ENCODE peak calls at places on chromosome 19, in four cellular contexts. R is OCI-LY7, X is choroid plexus epithelial cell, U is retinal pigment epithelial cell. S is an unnamed sample.

GRCh38 chr19:28883241-28883693 is 329.7 kb downstream of the UQCRFS1 start:
- DNase-seq in U (no peak), X (peak; percentile 40), R (no peak), S (peak; percentile 13)

GRCh38 chr19:10871711-10872550 is 578 bp downstream of the CARM1 start:
- DNase-seq in U (no peak), X (no peak), R (peak; percentile 54), S (no peak)

GRCh38 chr19:54460230-54461005 is 3.2 kb downstream of the LENG9 start:
- DNase-seq in U (no peak), X (no peak), R (no peak), S (no peak)

GRCh38 chr19:9586764-9587163 is 2.5 kb upstream of the ZNF121 start:
- DNase-seq in X (peak; percentile 81), R (peak; percentile 78), U (no peak), S (peak; percentile 29)

GRCh38 chr19:56507446-56508281 is at the start of gene ZNF471:
- DNase-seq in X (peak; percentile 99), R (no peak), U (peak; percentile 96), S (peak; percentile 96)

GRCh38 chr19:42368765-42369164 is 21.3 kb downstream of the CNFN start:
- DNase-seq in X (no peak), U (no peak), R (no peak), S (no peak)

GRCh38 chr19:47994209-47994802 is at the start of gene ELSPBP1:
- DNase-seq in U (no peak), R (no peak), X (no peak), S (no peak)

GRCh38 chr19:55675661-55676354 is 782 bp downstream of the EPN1 start:
- DNase-seq in X (no peak), U (no peak), R (peak; percentile 28), S (no peak)

GRCh38 chr19:7942981-7943443 is 454 bp downstream of the TIMM44 start:
- DNase-seq in R (peak; percentile 32), X (no peak), U (no peak), S (no peak)

GRCh38 chr19:5403968-5404640 is 51.1 kb upstream of the ZNRF4 start:
- DNase-seq in R (peak; percentile 73), U (peak; percentile 39), X (peak; percentile 92), S (peak; percentile 84)

GRCh38 chr19:29329460-29330134 is 116.6 kb upstream of the UQCRFS1 start:
- DNase-seq in X (no peak), U (no peak), R (peak; percentile 33), S (no peak)

GRCh38 chr19:44731081-44731480 is 17.4 kb upstream of the BCL3 start:
- DNase-seq in R (no peak), U (no peak), X (no peak), S (no peak)

GRCh38 chr19:48780684-48781391 is 25.5 kb downstream of the FGF21 start:
- DNase-seq in X (peak; percentile 50), U (no peak), R (no peak), S (no peak)

GRCh38 chr19:22595918-22596341 is 38.2 kb upstream of the ZNF492 start:
- DNase-seq in X (no peak), R (no peak), U (no peak), S (no peak)

GRCh38 chr19:3420909-3421619 is 54.7 kb downstream of the NFIC start:
- DNase-seq in X (no peak), R (no peak), U (no peak), S (no peak)

GRCh38 chr19:48393559-48394330 is at the start of gene GRIN2D:
- DNase-seq in U (no peak), R (peak; percentile 18), X (peak; percentile 51), S (no peak)

GRCh38 chr19:3187662-3188511 is 2.2 kb downstream of the NCLN start:
- DNase-seq in X (no peak), U (no peak), R (no peak), S (no peak)

GRCh38 chr19:33374406-33374703 is 846 bp downstream of the CEBPG start:
- DNase-seq in X (peak; percentile 47), R (peak; percentile 29), U (no peak), S (no peak)

GRCh38 chr19:28586501-28586900 is 626.5 kb downstream of the UQCRFS1 start:
- DNase-seq in X (no peak), R (no peak), U (no peak), S (no peak)

GRCh38 chr19:58560007-58560887 is 1.8 kb upstream of the UBE2M start:
- DNase-seq in X (no peak), U (no peak), R (no peak), S (no peak)

GRCh38 chr19:57563547-57563946 is 3.9 kb upstream of the ZNF550 start:
- DNase-seq in R (no peak), X (no peak), U (no peak), S (no peak)

GRCh38 chr19:19459707-19460251 is 54.3 kb downstream of the GATAD2A start:
- DNase-seq in X (peak; percentile 56), U (no peak), R (peak; percentile 82), S (no peak)

GRCh38 chr19:10295847-10296591 is 6.3 kb downstream of the ICAM5 start:
- DNase-seq in R (no peak), U (no peak), X (no peak), S (no peak)

GRCh38 chr19:32231020-32231419 is 114.4 kb upstream of the ZNF507 start:
- DNase-seq in X (no peak), R (no peak), U (no peak), S (no peak)

GRCh38 chr19:49790866-49791265 is 22.2 kb downstream of the FUZ start:
- DNase-seq in U (no peak), R (no peak), X (peak; percentile 47), S (no peak)

GRCh38 chr19:3338541-3339181 is 27.7 kb upstream of the NFIC start:
- DNase-seq in U (no peak), X (no peak), R (no peak), S (no peak)

GRCh38 chr19:49983645-49984229 is 22.8 kb upstream of the SIGLEC11 start:
- DNase-seq in X (peak; percentile 62), U (no peak), R (peak; percentile 79), S (no peak)

GRCh38 chr19:36483653-36484052 is 5.7 kb downstream of the ZNF566 start:
- DNase-seq in U (no peak), R (no peak), X (no peak), S (no peak)

GRCh38 chr19:42301646-42302204 is at the start of gene PRR19:
- DNase-seq in R (peak; percentile 50), X (no peak), U (no peak), S (no peak)

GRCh38 chr19:21519488-21519887 is 14.1 kb downstream of the ZNF429 start:
- DNase-seq in U (no peak), R (peak; percentile 25), X (peak; percentile 2), S (no peak)

GRCh38 chr19:4977299-4978174 is 8.6 kb downstream of the KDM4B start:
- DNase-seq in X (peak; percentile 94), U (no peak), R (no peak), S (peak; percentile 78)

GRCh38 chr19:30664358-30665058 is 292.3 kb downstream of the ZNF536 start:
- DNase-seq in X (peak; percentile 43), U (peak; percentile 32), R (peak; percentile 2), S (no peak)
- TF ChIP-seq CTCF in X (peak; percentile 38), U (peak; percentile 63), R (peak; percentile 62), S (peak; percentile 49)

DNA sequence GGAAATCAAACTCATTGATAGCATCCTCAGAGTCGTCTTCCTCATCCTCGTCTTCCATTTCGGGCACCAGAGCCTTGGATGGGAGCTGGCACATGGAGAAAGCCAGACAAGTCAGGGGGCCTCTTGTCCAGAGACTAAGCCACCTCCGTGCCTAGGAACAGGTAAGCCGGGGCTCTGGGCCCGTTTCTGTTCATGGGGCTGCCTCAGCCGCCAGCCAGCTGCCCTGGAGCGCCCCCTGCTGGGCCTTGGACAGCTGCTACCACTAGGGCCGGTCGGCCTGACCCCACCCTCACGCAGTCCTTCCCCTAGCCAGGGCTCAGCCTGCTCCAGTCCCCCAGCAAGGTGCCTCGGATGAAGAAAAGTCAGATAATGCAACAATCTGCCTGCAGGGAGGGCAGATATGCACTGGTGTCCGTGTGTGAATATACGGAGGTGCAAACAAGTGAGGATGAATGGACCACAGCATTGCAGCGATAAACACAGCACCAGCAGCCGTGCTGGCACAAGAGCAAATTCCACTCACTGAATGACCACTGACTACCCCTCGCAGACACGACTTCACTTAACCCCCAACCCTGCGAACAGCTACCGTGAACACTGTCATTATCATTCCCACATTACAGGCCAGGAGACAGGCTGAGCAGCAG is 11.9 kb upstream of the PRKD2 start:
- DNase-seq in R (peak; percentile 78), U (no peak), X (peak; percentile 71), S (no peak)
- H3K4me3 ChIP-seq in R (no peak overlapping the region), U (no peak overlapping the region), X (no peak overlapping the region), S (no peak overlapping the region)

GRCh38 chr19:16442386-16443276 is 29.1 kb downstream of the EPS15L1 start:
- DNase-seq in X (no peak), U (no peak), R (no peak), S (no peak)

GRCh38 chr19:16445238-16446107 is 26.3 kb downstream of the EPS15L1 start:
- DNase-seq in R (peak; percentile 97), U (no peak), X (peak; percentile 55), S (no peak)

GRCh38 chr19:16446108-16447014 is 25.4 kb downstream of the EPS15L1 start:
- DNase-seq in R (peak; percentile 85), U (no peak), X (peak; percentile 82), S (no peak)

GRCh38 chr19:16444273-16444597 is 27.5 kb downstream of the EPS15L1 start:
- DNase-seq in X (no peak), U (no peak), R (peak; percentile 69), S (no peak)

DNA sequence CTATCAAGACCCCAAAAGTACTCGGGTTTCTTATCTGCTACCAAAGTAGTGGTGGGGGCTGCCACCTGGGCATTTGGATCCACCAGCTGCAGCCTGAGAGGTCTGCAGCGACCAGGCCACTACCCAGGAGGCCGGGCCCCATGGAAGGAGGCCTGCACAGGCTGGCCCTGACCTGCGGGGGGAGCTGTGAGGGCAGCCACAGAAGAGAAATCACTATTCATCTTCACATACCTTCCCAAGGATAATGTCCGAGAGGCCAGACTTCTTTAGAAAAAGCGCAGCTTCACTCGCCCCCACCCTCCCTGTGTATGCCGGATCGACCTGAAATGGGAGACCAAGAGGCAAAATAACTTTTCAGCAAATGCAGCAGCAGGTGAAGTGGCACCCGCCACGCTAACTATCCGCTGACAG is 30.1 kb downstream of the EPS15L1 start:
- DNase-seq in U (no peak), X (peak; percentile 48), R (peak; percentile 71), S (no peak)
- TF ChIP-seq CTCF in U (peak; percentile 74), X (peak; percentile 74), R (peak; percentile 83), S (peak; percentile 54)

DNA sequence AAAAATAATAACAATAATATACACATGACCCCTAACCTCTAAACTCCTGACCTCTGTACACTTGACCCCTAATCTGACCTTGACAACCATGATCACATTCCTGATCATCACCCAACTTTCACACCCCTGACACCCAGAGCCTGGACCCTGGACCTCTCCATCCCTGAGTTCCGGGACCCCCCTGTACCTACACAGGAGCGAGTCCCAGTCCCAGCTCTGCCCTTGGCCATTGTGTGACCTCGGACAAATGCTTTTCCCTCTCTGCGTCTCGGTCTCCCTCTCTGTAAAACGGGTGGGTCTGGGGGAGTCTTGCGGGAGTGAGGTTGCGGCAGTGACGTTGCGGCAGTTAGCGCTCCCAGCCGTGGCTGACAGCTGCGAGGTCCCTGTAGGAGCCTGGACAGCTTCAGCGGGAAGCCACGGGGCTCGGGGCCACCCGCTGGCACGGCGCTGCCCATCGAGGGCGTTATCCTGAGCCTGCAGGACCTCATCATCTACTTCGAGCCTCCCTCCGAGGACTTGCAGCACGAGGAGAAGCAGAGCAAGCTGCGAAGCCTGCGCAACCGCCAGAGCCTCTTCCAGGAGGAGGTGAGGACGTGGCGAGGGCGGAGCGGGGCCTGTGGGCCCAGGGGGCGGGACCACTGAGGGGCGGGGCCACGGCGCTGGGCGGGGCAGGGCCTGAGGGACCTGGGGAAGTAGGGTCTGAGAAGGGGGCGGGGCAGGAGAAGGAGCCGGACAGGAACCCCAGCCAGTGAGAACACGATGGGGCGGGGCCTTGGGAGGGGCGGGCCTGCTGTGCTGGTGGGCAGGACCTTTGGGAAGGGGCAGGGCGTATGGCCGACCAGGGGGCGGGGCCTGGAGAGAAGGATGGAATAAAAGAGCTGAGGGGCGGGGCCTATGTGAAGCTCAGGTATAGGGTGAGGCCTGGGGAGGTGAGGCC is 19.2 kb downstream of the RYR1 start:
- DNase-seq in U (no peak), X (no peak), R (peak; percentile 63), S (no peak)
- H3K4me3 ChIP-seq in U (no peak overlapping the region), X (no peak overlapping the region), R (no peak overlapping the region), S (no peak overlapping the region)